ENCODE peak calls at places on chromosomes 3 and 15, in seven cellular contexts. S is stimulated activated CD8-positive, alpha-beta memory T cell treated with anti-CD3 and anti-CD28 coated beads, Interleukin-4, amount 100 ng/mL, for 4 hours; M is amniotic epithelial cell; D is MCF 10A; V is dorsolateral prefrontal cortex; R is stimulated activated CD4-positive, alpha-beta T cell treated with anti-CD3 and anti-CD28 coated beads, TNF-alpha, amount 100 ng/mL, for 4 hours; N is A172. G is an unnamed sample.

GRCh38 chr3:196662711-196663571 is 23.4 kb downstream of the NRROS start:
- DNase-seq in V (no peak), N (no peak), S (no peak), M (peak; percentile 96), D (no peak), R (no peak), G (no peak)

GRCh38 chr3:104612218-104612617 is 754.5 kb upstream of the ALCAM start:
- DNase-seq in S (no peak), R (no peak), V (no peak), M (no peak), D (no peak), N (no peak), G (no peak)

GRCh38 chr3:25465266-25465860 is 37.3 kb downstream of the RARB start:
- DNase-seq in V (no peak), N (no peak), R (no peak), S (no peak), M (no peak), D (no peak), G (no peak)

GRCh38 chr3:56845505-56845904 is 43.8 kb upstream of the ARHGEF3 start:
- DNase-seq in M (no peak), N (peak; percentile 25), S (no peak), D (no peak), R (no peak), V (no peak), G (no peak)

GRCh38 chr15:37106490-37107001 is 6.2 kb upstream of the MEIS2 start:
- DNase-seq in D (no peak), R (no peak), V (no peak), N (no peak), M (peak; percentile 51), S (no peak), G (no peak)

GRCh38 chr3:119912220-119912619 is 130.3 kb downstream of the NR1I2 start:
- DNase-seq in M (no peak), V (no peak), R (no peak), D (peak; percentile 5), S (no peak), N (no peak), G (no peak)

GRCh38 chr3:186506846-186507245 is 37.3 kb downstream of the CRYGS start:
- DNase-seq in V (no peak), R (no peak), M (no peak), D (no peak), S (no peak), N (no peak), G (no peak)

GRCh38 chr3:29686889-29687592 is 406.2 kb downstream of the RBMS3 start:
- DNase-seq in S (no peak), N (peak; percentile 70), V (no peak), M (peak; percentile 97), D (no peak), R (no peak), G (no peak)

GRCh38 chr3:100797921-100798491 is 88.7 kb downstream of the TFG start:
- DNase-seq in N (no peak), M (no peak), D (no peak), R (no peak), V (no peak), S (no peak), G (no peak)

GRCh38 chr3:10335871-10336622 is 15.1 kb upstream of the SEC13 start:
- DNase-seq in M (no peak), S (no peak), D (no peak), R (no peak), V (no peak), N (no peak), G (no peak)

GRCh38 chr3:36714343-36714742 is 50.0 kb downstream of the DCLK3 start:
- DNase-seq in D (no peak), S (no peak), N (peak; percentile 79), R (no peak), V (no peak), M (peak; percentile 17), G (no peak)

GRCh38 chr15:64905119-64905831 is 6.4 kb upstream of the ANKDD1A start:
- DNase-seq in D (peak; percentile 37), R (peak; percentile 66), S (peak; percentile 55), M (peak; percentile 67), N (no peak), V (peak; percentile 80), G (no peak)

GRCh38 chr15:53982876-53983275 is 4.6 kb downstream of the UNC13C start:
- DNase-seq in M (no peak), S (no peak), R (no peak), D (no peak), N (no peak), V (no peak), G (no peak)

GRCh38 chr15:74317820-74318375 is 49.5 kb downstream of the CYP11A1 start:
- DNase-seq in S (no peak), D (peak; percentile 64), N (peak; percentile 84), R (no peak), V (no peak), M (peak; percentile 41), G (peak; percentile 56)

GRCh38 chr3:35296533-35296932 is 342.8 kb upstream of the ARPP21 start:
- DNase-seq in M (no peak), V (no peak), D (no peak), R (no peak), N (no peak), S (no peak), G (no peak)

GRCh38 chr15:99123706-99124451 is 19.0 kb downstream of the SYNM start:
- DNase-seq in V (peak; percentile 92), N (peak; percentile 97), S (no peak), M (peak; percentile 86), D (peak; percentile 95), R (no peak), G (peak; percentile 62)

GRCh38 chr15:85751731-85752421 is 42.8 kb downstream of the KLHL25 start:
- DNase-seq in S (no peak), V (no peak), N (no peak), D (no peak), M (no peak), R (no peak), G (no peak)

GRCh38 chr15:89912145-89912673 is 543 bp downstream of the ARPIN start:
- DNase-seq in R (no peak), N (no peak), D (no peak), V (peak; percentile 63), M (no peak), S (no peak), G (no peak)

GRCh38 chr3:170414202-170414663 is 4.4 kb upstream of the CLDN11 start:
- DNase-seq in M (peak; percentile 96), N (peak; percentile 89), V (no peak), S (no peak), R (no peak), D (peak; percentile 78), G (peak; percentile 64)

GRCh38 chr3:141452045-141452444 is 34.8 kb upstream of the RASA2 start:
- DNase-seq in S (no peak), N (peak; percentile 40), R (no peak), M (peak; percentile 65), V (no peak), D (peak; percentile 56), G (peak; percentile 4)

G was measured in DMS79 treated with DMSO at 0.1 percent for 48 hours.